ENCODE peak calls at places on chromosomes 1 and 21, in four cellular contexts. J, H, U and C are unnamed samples.

GRCh38 chr1:230796626-230797025 is 49.4 kb downstream of the CAPN9 start:
- DNase-seq in J (no peak), H (no peak), U (no peak), C (no peak)

GRCh38 chr1:110481968-110482623 is 31.1 kb downstream of the PROK1 start:
- DNase-seq in U (peak), H (no peak), J (no peak), C (no peak)

GRCh38 chr1:37989381-37989930 is 366 bp downstream of the SF3A3 start:
- DNase-seq in U (peak), J (no peak), H (peak), C (peak)

GRCh38 chr1:149925751-149926150 is 1.9 kb downstream of the SF3B4 start:
- DNase-seq in J (no peak), H (no peak), U (no peak), C (no peak)

GRCh38 chr1:234495231-234495990 is 16.4 kb upstream of the TARBP1 start:
- DNase-seq in H (peak), U (peak), J (no peak), C (no peak)

GRCh38 chr1:109927908-109928307 is 17.3 kb downstream of the CSF1 start:
- DNase-seq in H (peak), J (no peak), U (peak), C (no peak)

GRCh38 chr1:7738044-7738443 is 33.1 kb upstream of the VAMP3 start:
- DNase-seq in U (no peak), J (no peak), H (no peak), C (no peak)

GRCh38 chr1:52627028-52627427 is 5.9 kb upstream of the SHISAL2A start:
- DNase-seq in H (no peak), J (no peak), U (no peak), C (no peak)

GRCh38 chr1:9858293-9859035 is 34.7 kb upstream of the CLSTN1 start:
- DNase-seq in J (no peak), H (no peak), U (no peak), C (no peak)

GRCh38 chr1:46615735-46616134 is 876 bp downstream of the MOB3C start:
- DNase-seq in H (no peak), J (no peak), U (peak), C (no peak)

GRCh38 chr1:24266398-24266941 is 52.7 kb upstream of the GRHL3 start:
- DNase-seq in H (peak), U (peak), J (no peak), C (peak)

GRCh38 chr1:230280054-230280795 is 145.9 kb downstream of the PGBD5 start:
- DNase-seq in J (no peak), H (no peak), U (no peak), C (no peak)

GRCh38 chr1:71298633-71299032 is 217.8 kb upstream of the ZRANB2 start:
- DNase-seq in H (no peak), J (no peak), U (no peak), C (no peak)

GRCh38 chr1:61922950-61923480 is 180.7 kb downstream of the PATJ start:
- DNase-seq in J (no peak), U (no peak), H (no peak), C (no peak)

GRCh38 chr21:41666641-41667051 is 100.2 kb downstream of the RIPK4 start:
- DNase-seq in J (no peak), H (no peak), U (no peak), C (no peak)

GRCh38 chr1:107525146-107525545 is 384.3 kb downstream of the NTNG1 start:
- DNase-seq in U (no peak), J (no peak), H (no peak), C (peak)

GRCh38 chr1:996851-997727 is 2.8 kb downstream of the HES4 start:
- DNase-seq in H (no peak), J (no peak), U (peak), C (no peak)

GRCh38 chr1:157969693-157970485 is 23.6 kb upstream of the KIRREL1 start:
- DNase-seq in J (no peak), H (peak), U (peak), C (peak)

GRCh38 chr21:45353200-45353599 is 51.8 kb upstream of the COL18A1 start:
- DNase-seq in U (peak), J (no peak), H (no peak), C (no peak)

GRCh38 chr1:84078108-84078823 is 65.8 kb upstream of the PRKACB start:
- DNase-seq in J (no peak), H (peak), U (peak), C (peak)

GRCh38 chr1:181704556-181704955 is 221.2 kb downstream of the CACNA1E start:
- DNase-seq in U (no peak), J (no peak), H (no peak), C (peak)

GRCh38 chr1:29569971-29570634 is 333.8 kb downstream of the PTPRU start:
- DNase-seq in U (peak), H (peak), J (no peak), C (no peak)

GRCh38 chr1:2275796-2276536 is 47.8 kb downstream of the SKI start:
- DNase-seq in J (no peak), U (peak), H (peak), C (peak)

GRCh38 chr1:30562559-30562958 is 160.8 kb downstream of the MATN1 start:
- DNase-seq in U (no peak), H (no peak), J (no peak), C (no peak)

GRCh38 chr1:110477445-110477957 is 26.6 kb downstream of the PROK1 start:
- DNase-seq in H (no peak), J (no peak), U (no peak), C (peak)

GRCh38 chr1:15525043-15525958 is 1.3 kb upstream of the CASP9 start:
- DNase-seq in J (no peak), H (no peak), U (no peak), C (peak)

GRCh38 chr1:205950826-205951549 is 7.7 kb upstream of the SLC26A9 start:
- DNase-seq in J (no peak), H (peak), U (no peak), C (no peak)

GRCh38 chr1:20255666-20256065 is 35.0 kb upstream of the VWA5B1 start:
- DNase-seq in J (no peak), U (peak), H (peak), C (peak)

GRCh38 chr21:25273945-25274344 is 333.3 kb downstream of the MRPL39 start:
- DNase-seq in U (no peak), J (no peak), H (no peak), C (no peak)

GRCh38 chr1:206702803-206703202 is 18.1 kb downstream of the MAPKAPK2 start:
- DNase-seq in H (no peak), J (no peak), U (no peak), C (peak)

GRCh38 chr1:237759371-237759770 is 131.4 kb downstream of the ZP4 start:
- DNase-seq in J (no peak), H (no peak), U (no peak), C (no peak)

GRCh38 chr1:210289248-210289647 is 39.5 kb upstream of the HHAT start:
- DNase-seq in U (no peak), H (no peak), J (no peak), C (no peak)

GRCh38 chr1:222310830-222311229 is 237.1 kb downstream of the HHIPL2 start:
- DNase-seq in U (peak), J (no peak), H (no peak), C (no peak)

GRCh38 chr1:228463559-228464455 is 23.4 kb upstream of the RNF187 start:
- DNase-seq in U (peak), J (no peak), H (peak), C (peak)

GRCh38 chr1:207888647-207889046 is 22.3 kb downstream of the CD34 start:
- DNase-seq in H (no peak), J (no peak), U (no peak), C (no peak)

GRCh38 chr1:94927405-94928175 is 680 bp upstream of the CNN3 start:
- DNase-seq in J (peak), H (peak), U (peak), C (peak)

GRCh38 chr1:94925561-94926364 is 1.1 kb downstream of the CNN3 start:
- DNase-seq in J (peak), H (peak), U (peak), C (peak)

GRCh38 chr1:94928293-94928939 is 1.5 kb upstream of the CNN3 start:
- DNase-seq in H (no peak), J (no peak), U (no peak), C (no peak)

GRCh38 chr1:94926365-94926914 is 470 bp downstream of the CNN3 start:
- DNase-seq in H (peak), U (peak), J (no peak), C (peak)

DNA sequence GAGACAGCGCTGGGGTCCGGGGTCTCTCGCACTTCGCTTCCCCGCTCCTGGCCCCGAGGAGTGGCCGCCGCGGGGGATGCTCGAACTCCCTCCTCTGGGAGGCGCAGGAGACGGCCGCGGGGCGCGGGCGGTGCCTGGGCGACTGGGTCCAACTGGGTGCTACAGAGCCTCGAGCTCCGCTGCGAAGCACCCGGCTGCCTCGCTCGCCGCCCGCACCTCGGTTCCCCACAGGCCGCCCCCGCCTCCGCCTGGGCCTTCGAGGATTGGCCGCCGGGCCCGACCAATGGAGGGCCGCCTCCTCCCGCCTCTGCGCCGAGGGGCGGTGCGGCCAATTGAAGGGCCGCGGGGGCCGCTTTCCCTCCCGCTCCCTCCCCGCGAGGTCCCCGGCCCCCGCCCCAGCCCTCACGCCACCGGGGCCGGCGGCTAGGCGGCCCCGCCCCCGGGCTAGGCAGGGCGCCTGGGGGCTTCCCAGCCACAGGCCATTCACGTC is at the start of gene CNN3:
- DNase-seq in H (peak), U (peak), J (peak), C (peak)
- H3K4me3 ChIP-seq in H (peak), U (peak), J (peak), C (peak)

DNA sequence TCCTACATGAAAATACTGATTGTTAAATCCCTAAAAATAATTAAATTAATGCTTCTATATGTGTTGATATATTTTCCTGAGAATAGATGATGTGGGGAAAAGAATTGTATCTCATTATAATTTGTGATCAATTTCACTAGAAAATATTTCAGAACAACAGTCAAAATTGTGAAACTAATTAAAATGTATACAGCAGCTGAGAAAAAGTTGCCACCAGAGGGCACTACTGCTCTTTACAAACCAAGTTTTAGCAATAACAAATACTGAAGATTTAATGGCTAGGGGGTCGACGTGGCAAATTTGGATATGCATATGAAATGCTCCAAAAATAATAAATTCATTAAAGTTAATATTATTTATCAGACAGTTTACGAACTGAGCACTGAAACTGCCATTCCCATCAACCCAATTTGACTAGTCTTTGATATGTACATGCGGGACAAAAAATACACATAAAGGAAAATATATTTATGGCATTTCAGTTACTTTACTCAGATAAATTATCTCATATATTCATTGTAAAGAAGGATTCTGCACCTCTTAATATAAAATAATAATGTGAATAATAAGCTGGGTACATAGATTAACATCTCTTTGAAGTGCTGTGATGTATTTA is 96.3 kb upstream of the TMPRSS15 start:
- DNase-seq in J (no peak), U (peak), H (peak), C (peak)
- H3K27ac ChIP-seq in J (no peak), U (no peak), H (no peak), C (no peak)

GRCh38 chr1:54546651-54547348 is 1.2 kb upstream of the ACOT11 start:
- DNase-seq in U (peak), J (no peak), H (no peak), C (no peak)

GRCh38 chr1:54549181-54549924 is 1.3 kb downstream of the ACOT11 start:
- DNase-seq in U (no peak), H (no peak), J (no peak), C (no peak)

GRCh38 chr1:54548389-54549044 is 489 bp downstream of the ACOT11 start:
- DNase-seq in H (no peak), U (no peak), J (no peak), C (no peak)

GRCh38 chr1:54545916-54546635 is 2.0 kb upstream of the ACOT11 start:
- DNase-seq in H (no peak), J (no peak), U (no peak), C (no peak)

GRCh38 chr1:54547601-54548388 is at the start of gene ACOT11:
- DNase-seq in U (peak), J (no peak), H (peak), C (peak)
- H4K8ac ChIP-seq in U (no peak), J (no peak), H (peak), C (no peak)

GRCh38 chr1:89757532-89757931 is 63.3 kb upstream of the LRRC8D start:
- DNase-seq in H (peak), U (peak), J (no peak), C (no peak)
- H3K4me3 ChIP-seq in H (no peak), U (peak), J (no peak), C (no peak)

GRCh38 chr1:247110627-247111258 is 6.6 kb upstream of the ZNF669 start:
- DNase-seq in U (peak), H (peak), J (no peak), C (no peak)
- H3K27ac ChIP-seq in U (no peak), H (peak), J (no peak), C (no peak)

GRCh38 chr1:202047977-202048376 is 37.6 kb downstream of the ELF3 start:
- DNase-seq in J (no peak), H (no peak), U (no peak), C (no peak)

GRCh38 chr1:202046227-202046626 is 35.8 kb downstream of the ELF3 start:
- DNase-seq in H (no peak), J (no peak), U (no peak), C (no peak)

GRCh38 chr1:202045699-202046098 is 35.3 kb downstream of the ELF3 start:
- DNase-seq in U (no peak), H (no peak), J (no peak), C (no peak)

GRCh38 chr1:202049129-202049528 is 38.7 kb downstream of the ELF3 start:
- DNase-seq in J (no peak), H (no peak), U (no peak), C (no peak)

DNA sequence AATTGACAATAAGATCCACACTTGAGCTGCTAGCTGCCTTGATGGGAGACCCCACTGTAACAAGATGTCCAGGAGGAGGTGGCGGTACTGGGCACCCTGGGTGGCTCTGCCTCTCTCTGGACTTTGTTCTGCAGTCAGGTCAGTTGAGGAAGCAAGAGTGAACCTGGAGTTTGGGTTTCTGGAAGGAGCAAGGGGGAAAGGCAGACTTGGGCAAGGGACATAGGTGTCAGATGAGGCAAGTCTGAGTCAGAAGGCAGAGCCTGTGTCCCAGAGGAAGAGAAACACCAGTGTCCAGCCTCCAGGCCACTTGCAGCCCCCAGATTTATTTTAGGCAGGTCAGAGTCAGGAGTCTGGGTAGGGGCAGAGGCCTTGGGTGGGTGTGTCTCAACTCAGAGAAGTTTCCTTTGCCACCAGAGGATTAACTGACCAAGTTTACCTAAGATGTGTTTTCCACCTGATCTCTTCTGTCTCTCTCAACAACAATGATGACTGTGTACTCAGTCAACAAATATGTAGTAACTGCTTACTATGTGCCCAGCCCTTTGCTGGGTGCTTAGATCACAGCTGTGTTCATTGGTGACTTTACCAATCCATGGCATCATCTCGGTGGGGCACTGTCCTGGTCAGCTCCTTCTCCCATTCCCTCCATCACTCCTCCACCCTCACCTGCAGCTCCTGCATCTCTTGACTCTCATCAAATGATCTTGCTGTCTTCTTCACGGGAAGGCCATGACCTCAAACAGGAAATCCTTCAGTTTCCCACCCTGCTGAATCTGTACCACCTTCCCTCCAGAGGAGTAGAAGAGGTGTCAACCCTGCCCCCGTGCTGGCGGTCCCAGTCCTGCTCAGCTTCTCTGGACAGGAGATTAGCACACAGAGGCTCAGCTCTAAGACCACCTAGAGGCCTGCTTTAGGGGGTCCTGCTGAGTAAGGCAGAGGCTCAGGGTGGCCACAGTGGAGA is 36.6 kb downstream of the ELF3 start:
- DNase-seq in H (no peak), U (peak), J (no peak), C (no peak)
- H4K8ac ChIP-seq in H (no peak), U (no peak), J (no peak), C (no peak)

DNA sequence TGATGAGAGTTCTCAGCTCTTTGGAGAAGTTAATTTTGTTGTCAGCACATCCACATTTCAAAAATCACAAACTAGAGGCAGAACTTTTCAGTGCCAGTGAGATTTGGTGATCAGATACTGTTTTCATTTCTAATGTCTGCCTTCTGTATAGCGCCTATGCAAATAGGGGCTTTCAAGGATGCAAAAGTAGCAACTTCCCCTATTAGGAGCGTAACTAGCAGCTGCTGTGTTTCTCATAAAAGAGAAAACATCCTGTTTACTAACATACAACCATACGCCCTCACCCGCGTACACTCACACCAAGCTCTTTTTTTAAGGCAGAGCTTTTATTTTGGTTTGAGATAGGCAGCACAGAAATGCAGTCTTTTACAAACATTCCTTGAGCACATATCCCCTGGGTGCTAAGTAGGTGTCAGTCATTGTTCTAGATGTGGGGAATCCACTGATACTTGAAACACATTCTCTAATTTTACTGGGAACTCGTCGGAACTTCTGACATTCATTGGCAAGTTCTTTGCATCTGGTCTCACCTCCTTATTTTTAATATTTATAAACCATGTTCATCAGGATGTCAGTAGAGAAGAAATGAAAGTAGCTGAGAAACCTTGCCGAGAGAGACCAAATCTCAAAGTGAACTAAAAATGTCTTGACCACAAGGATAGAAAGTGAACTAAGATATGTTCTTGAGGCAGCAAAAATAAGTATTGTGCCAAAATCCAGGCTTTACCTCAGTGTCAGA is 350.7 kb downstream of the ST6GALNAC3 start:
- DNase-seq in J (no peak), H (no peak), U (no peak), C (peak)
- H3K4me3 ChIP-seq in J (no peak), H (no peak), U (peak), C (no peak)

DNA sequence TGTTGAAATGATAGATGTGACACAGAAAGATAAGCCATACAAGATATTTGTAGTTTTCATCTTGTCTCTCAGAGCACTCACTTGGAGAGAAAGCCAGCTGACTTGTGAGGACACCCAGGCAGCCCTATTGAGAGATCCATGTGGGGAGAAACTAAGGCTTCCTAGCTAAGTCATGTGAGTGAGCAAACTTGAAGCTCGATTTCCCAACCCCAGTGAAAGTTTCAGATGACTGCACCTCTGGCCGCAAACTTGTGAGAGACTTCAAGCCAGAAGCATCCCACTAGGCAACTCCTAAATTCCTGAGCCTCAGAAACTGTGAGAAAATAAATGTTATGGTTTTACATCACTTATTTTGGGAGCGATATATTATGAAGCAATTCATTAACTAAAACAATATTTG is 832.3 kb downstream of the LTN1 start:
- DNase-seq in J (no peak), U (peak), H (no peak), C (no peak)
- H3K27ac ChIP-seq in J (no peak), U (peak), H (peak), C (no peak)